ENCODE peak calls at places on chromosomes 16 and 17, in four cellular contexts. I is prostate gland, Y is K562, V is GM12891. A is an unnamed sample.

GRCh38 chr17:59763861-59764260 is 56.4 kb downstream of the VMP1 start:
- DNase-seq in I (no peak), Y (no peak), V (no peak), A (no peak)

GRCh38 chr16:77916111-77916510 is 106.2 kb upstream of the CLEC3A start:
- DNase-seq in I (no peak), Y (no peak), V (no peak), A (no peak)

GRCh38 chr17:80959330-80960036 is 32.2 kb upstream of the CHMP6 start:
- DNase-seq in I (peak), Y (no peak), V (no peak), A (peak)

GRCh38 chr17:61635913-61636432 is 45.0 kb upstream of the NACA2 start:
- DNase-seq in I (peak), Y (peak), V (no peak), A (no peak)

GRCh38 chr17:3622977-3623594 is 13.0 kb downstream of the SHPK start:
- DNase-seq in I (no peak), Y (no peak), V (no peak), A (no peak)

GRCh38 chr17:44438634-44439033 is 49.2 kb upstream of the ITGA2B start:
- DNase-seq in I (no peak), Y (no peak), V (no peak), A (no peak)

GRCh38 chr17:14351493-14351892 is 50.6 kb downstream of the HS3ST3B1 start:
- DNase-seq in I (no peak), Y (no peak), V (no peak), A (no peak)

GRCh38 chr16:83755391-83755790 is 52.4 kb upstream of the HSBP1 start:
- DNase-seq in I (no peak), Y (no peak), V (no peak), A (no peak)

GRCh38 chr17:21363776-21364642 is 12.1 kb upstream of the KCNJ12 start:
- DNase-seq in I (no peak), Y (no peak), V (no peak), A (no peak)

GRCh38 chr17:48795444-48796162 is 21.4 kb downstream of the TTLL6 start:
- DNase-seq in I (no peak), Y (no peak), V (no peak), A (no peak)

GRCh38 chr16:85129846-85130706 is 17.8 kb upstream of the CIBAR2 start:
- DNase-seq in I (no peak), Y (no peak), V (no peak), A (no peak)

GRCh38 chr17:40952675-40953074 is 14.1 kb downstream of the KRT39 start:
- DNase-seq in I (no peak), Y (no peak), V (no peak), A (no peak)

GRCh38 chr16:82748026-82748425 is 121.3 kb downstream of the CDH13 start:
- DNase-seq in I (no peak), Y (no peak), V (no peak), A (no peak)

GRCh38 chr16:46947900-46948547 is 25.4 kb downstream of the DNAJA2 start:
- DNase-seq in I (no peak), Y (peak), V (no peak), A (peak)

GRCh38 chr16:27973678-27974077 is 89.8 kb downstream of the GSG1L start:
- DNase-seq in I (no peak), Y (no peak), V (no peak), A (peak)

GRCh38 chr17:63249256-63250006 is 196.7 kb downstream of the CYB561 start:
- DNase-seq in I (no peak), Y (no peak), V (no peak), A (no peak)

GRCh38 chr16:19450186-19450585 is 32.5 kb downstream of the TMC5 start:
- DNase-seq in I (no peak), Y (no peak), V (no peak), A (no peak)

DNA sequence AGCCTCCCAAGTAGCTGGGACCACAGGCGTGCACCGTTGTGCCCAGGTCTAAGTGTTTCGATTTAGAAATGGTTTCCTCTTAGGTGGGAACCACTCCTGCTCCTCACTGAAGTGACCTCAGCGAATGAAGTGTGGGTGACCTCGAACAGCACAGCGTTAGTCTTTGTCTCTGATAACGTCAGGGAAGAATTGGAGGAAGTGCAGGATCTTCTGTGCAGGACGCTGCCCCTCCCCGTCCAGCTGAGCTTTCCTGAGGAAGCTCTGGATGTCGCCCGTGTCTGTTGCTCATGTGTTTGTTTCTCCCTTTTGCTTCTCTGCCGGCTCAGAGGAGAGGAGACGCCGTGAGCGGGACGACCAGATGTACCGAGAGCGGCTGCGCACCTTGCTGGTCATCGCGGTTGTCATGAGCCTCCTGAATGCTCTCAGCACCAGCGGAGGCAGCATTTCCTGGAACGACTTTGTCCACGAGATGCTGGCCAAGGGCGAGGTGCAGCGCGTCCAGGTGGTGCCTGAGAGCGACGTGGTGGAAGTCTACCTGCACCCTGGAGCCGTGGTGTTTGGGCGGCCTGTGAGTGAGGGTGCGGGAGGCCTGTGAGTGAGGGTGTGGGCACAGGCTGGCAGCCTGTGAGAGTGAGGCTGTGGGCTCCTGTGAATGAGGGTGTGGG is 15.6 kb downstream of the SPG7 start:
- DNase-seq in I (no peak), Y (no peak), V (no peak), A (no peak)
- TF ChIP-seq POLR2AphosphoS5 in I (no peak), Y (no peak), V (no peak), A (peak)

GRCh38 chr16:88624481-88624880 is 13.9 kb upstream of the IL17C start:
- DNase-seq in I (no peak), Y (no peak), V (no peak), A (no peak)

GRCh38 chr16:88624977-88625576 is 13.3 kb upstream of the IL17C start:
- DNase-seq in I (no peak), Y (no peak), V (no peak), A (no peak)

GRCh38 chr16:88628512-88628974 is 9.8 kb upstream of the IL17C start:
- DNase-seq in I (no peak), Y (peak), V (no peak), A (peak)

GRCh38 chr16:88627531-88628411 is 10.6 kb upstream of the IL17C start:
- DNase-seq in I (no peak), Y (no peak), V (no peak), A (no peak)

GRCh38 chr16:88626646-88627045 is 11.7 kb upstream of the IL17C start:
- DNase-seq in I (no peak), Y (no peak), V (no peak), A (no peak)
- TF ChIP-seq POLR2AphosphoS5 in I (no peak), Y (no peak), V (no peak), A (no peak)

GRCh38 chr17:29847527-29847931 is 82.5 kb downstream of the SSH2 start:
- DNase-seq in I (no peak), Y (peak), V (no peak), A (no peak)

GRCh38 chr17:29847118-29847517 is 82.9 kb downstream of the SSH2 start:
- DNase-seq in I (no peak), Y (no peak), V (no peak), A (no peak)

GRCh38 chr17:29846298-29846697 is 83.7 kb downstream of the SSH2 start:
- DNase-seq in I (no peak), Y (no peak), V (no peak), A (no peak)

GRCh38 chr17:29840884-29841283 is 89.1 kb downstream of the SSH2 start:
- DNase-seq in I (no peak), Y (no peak), V (no peak), A (no peak)

DNA sequence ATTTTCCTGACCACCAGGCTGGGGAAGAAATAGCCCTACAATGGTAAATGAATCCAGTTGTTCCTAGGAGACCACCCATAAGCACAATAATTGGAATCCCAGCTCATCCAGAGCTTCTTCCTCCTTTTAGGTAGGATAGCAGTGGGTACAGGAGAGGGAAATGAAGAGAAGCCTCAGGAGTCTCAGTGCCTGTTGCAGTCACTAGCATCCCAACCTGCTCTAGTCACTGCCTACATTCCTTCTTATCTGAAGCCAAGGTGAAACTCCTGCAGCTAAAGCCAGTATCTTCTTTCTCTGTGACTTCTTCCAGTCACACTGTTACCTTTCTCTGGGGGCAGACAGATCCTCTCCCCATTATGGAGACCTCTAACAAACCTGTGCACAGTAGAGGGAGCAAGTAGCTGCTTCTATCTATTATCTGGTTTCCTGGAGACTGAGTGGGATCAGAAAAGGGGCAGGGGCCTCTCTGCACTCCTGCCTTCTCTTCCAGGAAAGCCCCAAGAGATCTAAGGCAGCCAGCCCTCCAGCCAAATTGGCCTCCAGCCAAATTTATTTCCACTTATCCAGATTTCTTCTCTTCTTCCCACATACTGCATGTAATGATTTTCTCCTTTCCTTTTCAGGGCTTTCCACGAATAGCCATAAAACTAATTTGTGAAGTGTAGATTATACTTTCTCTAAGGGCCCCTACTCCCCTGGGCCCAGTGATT is 85.5 kb downstream of the SSH2 start:
- DNase-seq in I (no peak), Y (peak), V (no peak), A (no peak)
- TF ChIP-seq POLR2AphosphoS5 in I (no peak), Y (no peak), V (no peak), A (no peak)

GRCh38 chr17:39744075-39744835 is 6.5 kb downstream of the GRB7 start:
- DNase-seq in I (no peak), Y (no peak), V (no peak), A (peak)

GRCh38 chr17:39746145-39746461 is 8.4 kb downstream of the GRB7 start:
- DNase-seq in I (no peak), Y (no peak), V (no peak), A (peak)

GRCh38 chr17:39745335-39746144 is 7.8 kb downstream of the GRB7 start:
- DNase-seq in I (no peak), Y (no peak), V (no peak), A (peak)

GRCh38 chr17:39742856-39743436 is 5.2 kb downstream of the GRB7 start:
- DNase-seq in I (no peak), Y (no peak), V (no peak), A (peak)

DNA sequence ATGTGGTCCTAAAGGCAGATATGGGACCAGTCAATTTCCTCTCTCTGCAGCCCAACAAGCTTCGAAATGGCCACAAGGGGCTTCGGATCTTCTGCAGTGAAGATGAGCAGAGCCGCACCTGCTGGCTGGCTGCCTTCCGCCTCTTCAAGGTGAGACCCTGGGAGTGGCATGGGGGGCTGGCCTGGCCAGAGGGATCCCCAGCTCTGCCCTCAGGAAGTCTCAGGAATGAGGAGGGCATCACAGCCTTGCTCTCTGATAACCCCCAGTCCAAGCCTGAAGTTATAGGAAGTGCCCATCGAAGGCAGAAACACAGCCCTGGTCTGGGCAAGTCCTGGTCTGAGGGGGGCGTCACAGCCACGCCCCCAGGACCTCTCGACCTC is 7.1 kb downstream of the GRB7 start:
- DNase-seq in I (no peak), Y (no peak), V (no peak), A (peak)
- TF ChIP-seq POLR2AphosphoS5 in I (no peak), Y (no peak), V (no peak), A (no peak)

A was measured in spleen.